ENCODE peak calls at places on chromosomes 6 and 20, in ten cellular contexts. I, S, R, A, C, Y, E, F, L and Z are unnamed samples.

GRCh38 chr20:10689385-10689784 is 15.6 kb upstream of the JAG1 start:
- DNase-seq in I (no peak), S (no peak), R (no peak), A (no peak), C (no peak), Y (no peak), E (no peak), F (no peak), L (no peak), Z (no peak)

GRCh38 chr6:39300739-39301138 is 13.5 kb downstream of the KCNK17 start:
- DNase-seq in I (no peak), S (no peak), R (no peak), A (no peak), C (no peak), Y (no peak), E (no peak), F (no peak), L (no peak), Z (no peak)

GRCh38 chr6:36052092-36052491 is 24.5 kb downstream of the MAPK14 start:
- DNase-seq in I (no peak), S (no peak), R (no peak), A (no peak), C (no peak), Y (no peak), E (no peak), F (no peak), L (no peak), Z (no peak)

GRCh38 chr6:40252531-40253258 is 318.4 kb upstream of the MOCS1 start:
- DNase-seq in I (no peak), S (no peak), R (no peak), A (no peak), C (no peak), Y (no peak), E (no peak), F (no peak), L (no peak), Z (no peak)

GRCh38 chr6:22421187-22421586 is 124.4 kb upstream of the PRL start:
- DNase-seq in I (no peak), S (peak), R (no peak), A (no peak), C (no peak), Y (no peak), E (no peak), F (peak), L (peak), Z (no peak)

GRCh38 chr6:52887912-52888535 is 21.5 kb downstream of the GSTA3 start:
- DNase-seq in I (peak), S (peak), R (no peak), A (no peak), C (no peak), Y (no peak), E (no peak), F (no peak), L (no peak), Z (no peak)

GRCh38 chr6:132730560-132730959 is 16.7 kb upstream of the VNN1 start:
- DNase-seq in I (peak), S (peak), R (no peak), A (no peak), C (no peak), Y (no peak), E (no peak), F (peak), L (no peak), Z (no peak)

GRCh38 chr6:4320860-4321259 is 185.5 kb upstream of the ECI2 start:
- DNase-seq in I (peak), S (peak), R (no peak), A (no peak), C (no peak), Y (peak), E (no peak), F (peak), L (peak), Z (no peak)

GRCh38 chr20:36491901-36492617 is 49.3 kb upstream of the MYL9 start:
- DNase-seq in I (peak), S (peak), R (peak), A (no peak), C (no peak), Y (peak), E (peak), F (no peak), L (peak), Z (peak)

GRCh38 chr6:104958178-104958520 is 1.2 kb downstream of the LIN28B start:
- DNase-seq in I (no peak), S (no peak), R (no peak), A (no peak), C (no peak), Y (no peak), E (no peak), F (no peak), L (no peak), Z (no peak)

GRCh38 chr6:15391500-15391899 is 145.6 kb downstream of the JARID2 start:
- DNase-seq in I (no peak), S (no peak), R (no peak), A (no peak), C (no peak), Y (no peak), E (no peak), F (no peak), L (no peak), Z (no peak)

GRCh38 chr6:144317736-144318135 is 32.6 kb downstream of the UTRN start:
- DNase-seq in I (no peak), S (no peak), R (no peak), A (no peak), C (no peak), Y (no peak), E (no peak), F (no peak), L (no peak), Z (no peak)

GRCh38 chr6:129673758-129674157 is 36.2 kb downstream of the ARHGAP18 start:
- DNase-seq in I (no peak), S (no peak), R (no peak), A (no peak), C (no peak), Y (no peak), E (no peak), F (no peak), L (no peak), Z (no peak)

GRCh38 chr6:89927788-89928565 is 33.7 kb downstream of the GJA10 start:
- DNase-seq in I (peak), S (peak), R (no peak), A (no peak), C (no peak), Y (no peak), E (no peak), F (no peak), L (no peak), Z (no peak)

GRCh38 chr20:63739129-63740069 is at the start of gene SLC2A4RG:
- DNase-seq in I (peak), S (peak), R (peak), A (peak), C (peak), Y (no peak), E (peak), F (no peak), L (peak), Z (peak)

GRCh38 chr6:111277819-111278218 is 190.5 kb downstream of the SLC16A10 start:
- DNase-seq in I (no peak), S (no peak), R (no peak), A (no peak), C (no peak), Y (no peak), E (no peak), F (no peak), L (no peak), Z (no peak)

GRCh38 chr20:60482201-60482600 is 524.0 kb downstream of the CDH26 start:
- DNase-seq in I (no peak), S (no peak), R (no peak), A (no peak), C (no peak), Y (no peak), E (no peak), F (no peak), L (no peak), Z (no peak)

GRCh38 chr20:52410746-52411317 is 219.3 kb upstream of the ZFP64 start:
- DNase-seq in I (no peak), S (no peak), R (no peak), A (no peak), C (no peak), Y (no peak), E (no peak), F (no peak), L (no peak), Z (no peak)

GRCh38 chr20:51563597-51564332 is 21.2 kb upstream of the NFATC2 start:
- DNase-seq in I (peak), S (peak), R (no peak), A (no peak), C (peak), Y (peak), E (no peak), F (peak), L (peak), Z (no peak)

GRCh38 chr20:52033313-52033712 is 158.3 kb downstream of the ZFP64 start:
- DNase-seq in I (peak), S (no peak), R (no peak), A (no peak), C (peak), Y (no peak), E (no peak), F (no peak), L (no peak), Z (no peak)

GRCh38 chr20:12180107-12180661 is 262.5 kb downstream of the BTBD3 start:
- DNase-seq in I (no peak), S (no peak), R (no peak), A (no peak), C (no peak), Y (no peak), E (no peak), F (no peak), L (no peak), Z (no peak)

GRCh38 chr6:158467923-158468322 is 92.0 kb upstream of the TMEM181 start:
- DNase-seq in I (no peak), S (no peak), R (no peak), A (no peak), C (peak), Y (no peak), E (no peak), F (no peak), L (no peak), Z (no peak)

GRCh38 chr6:161101517-161101916 is 109.9 kb downstream of the MAP3K4 start:
- DNase-seq in I (no peak), S (no peak), R (no peak), A (no peak), C (peak), Y (no peak), E (no peak), F (no peak), L (no peak), Z (no peak)

GRCh38 chr6:39076086-39076992 is 27.8 kb downstream of the GLP1R start:
- DNase-seq in I (no peak), S (no peak), R (no peak), A (no peak), C (no peak), Y (no peak), E (no peak), F (no peak), L (no peak), Z (no peak)

GRCh38 chr6:31898200-31899011 is 908 bp upstream of the EHMT2 start:
- DNase-seq in I (peak), S (peak), R (peak), A (no peak), C (peak), Y (no peak), E (peak), F (no peak), L (peak), Z (peak)

GRCh38 chr20:64246616-64247311 is 8.8 kb upstream of the PCMTD2 start:
- DNase-seq in I (no peak), S (no peak), R (no peak), A (peak), C (no peak), Y (no peak), E (no peak), F (no peak), L (no peak), Z (no peak)

GRCh38 chr6:128370072-128370471 is 150.3 kb downstream of the PTPRK start:
- DNase-seq in I (peak), S (peak), R (no peak), A (no peak), C (no peak), Y (peak), E (no peak), F (peak), L (peak), Z (no peak)
- TF ChIP-seq CTCF in I (no peak), S (no peak), R (no peak), A (no peak), C (no peak), Y (no peak), E (no peak), F (peak), L (no peak), Z (no peak)

DNA sequence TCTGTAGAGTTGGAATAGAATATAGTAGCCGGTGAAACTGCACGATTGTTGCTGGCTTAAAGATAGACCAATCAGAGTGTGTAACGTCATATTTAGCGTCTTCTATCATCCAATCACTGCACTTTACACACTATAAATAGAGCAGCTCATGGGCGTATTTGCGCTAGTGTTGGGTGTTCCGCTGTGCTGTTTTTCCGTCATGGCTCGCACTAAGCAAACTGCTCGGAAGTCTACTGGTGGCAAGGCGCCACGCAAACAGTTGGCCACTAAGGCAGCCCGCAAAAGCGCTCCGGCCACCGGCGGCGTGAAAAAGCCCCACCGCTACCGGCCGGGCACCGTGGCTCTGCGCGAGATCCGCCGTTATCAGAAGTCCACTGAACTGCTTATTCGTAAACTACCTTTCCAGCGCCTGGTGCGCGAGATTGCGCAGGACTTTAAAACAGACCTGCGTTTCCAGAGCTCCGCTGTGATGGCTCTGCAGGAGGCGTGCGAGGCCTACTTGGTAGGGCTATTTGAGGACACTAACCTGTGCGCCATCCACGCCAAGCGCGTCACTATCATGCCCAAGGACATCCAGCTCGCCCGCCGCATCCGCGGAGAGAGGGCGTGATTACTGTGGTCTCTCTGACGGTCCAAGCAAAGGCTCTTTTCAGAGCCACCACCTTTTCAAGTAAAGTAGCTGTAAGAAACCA is 57.8 kb downstream of the TRIM38 start:
- DNase-seq in I (peak), S (peak), R (peak), A (peak), C (peak), Y (peak), E (peak), F (peak), L (peak), Z (peak)
- TF ChIP-seq CTCF in I (no peak), S (no peak), R (no peak), A (no peak), C (no peak), Y (no peak), E (no peak), F (no peak), L (no peak), Z (no peak)

DNA sequence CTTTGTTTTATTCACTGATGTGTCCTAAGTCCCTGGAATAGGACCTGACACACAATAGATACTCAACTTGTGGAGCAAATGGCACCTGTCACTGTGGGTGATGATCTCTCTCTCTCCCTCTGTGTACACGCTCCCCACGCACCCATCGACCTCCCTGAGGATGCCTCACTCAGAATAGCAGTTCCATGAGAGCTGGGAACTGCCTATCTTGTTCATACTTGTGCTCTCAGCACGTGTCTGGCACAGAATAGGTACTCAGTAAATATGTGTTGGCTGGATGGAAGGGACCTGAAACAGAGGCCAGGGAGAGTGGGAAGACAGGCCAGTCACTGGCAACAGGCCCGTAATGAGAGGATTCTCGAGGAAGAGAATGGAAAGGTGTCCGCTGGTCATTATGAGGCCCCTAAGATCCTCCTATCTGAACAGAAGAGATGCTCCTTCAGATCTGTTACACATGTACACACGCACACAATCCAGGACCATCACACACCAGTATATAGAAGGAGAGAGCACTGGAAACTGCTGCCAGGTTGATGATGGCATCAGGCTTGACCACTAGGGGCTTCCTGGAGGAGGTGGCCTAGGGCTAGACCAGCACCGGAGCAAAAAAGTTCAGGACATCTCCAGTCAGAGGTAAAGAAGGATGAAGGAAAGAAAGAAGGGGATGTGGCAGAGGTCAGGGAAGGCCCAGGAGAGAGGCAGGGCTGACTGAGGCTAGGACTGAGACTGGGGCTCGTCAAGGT is 30.9 kb downstream of the VEGFA start:
- DNase-seq in I (no peak), S (no peak), R (no peak), A (no peak), C (peak), Y (no peak), E (no peak), F (no peak), L (no peak), Z (no peak)
- TF ChIP-seq CTCF in I (no peak), S (no peak), R (no peak), A (no peak), C (peak), Y (no peak), E (no peak), F (peak), L (no peak), Z (no peak)

GRCh38 chr6:95352064-95352463 is 225.3 kb upstream of the MANEA start:
- DNase-seq in I (no peak), S (no peak), R (no peak), A (no peak), C (no peak), Y (no peak), E (no peak), F (no peak), L (no peak), Z (no peak)
- TF ChIP-seq CTCF in I (peak), S (peak), R (no peak), A (no peak), C (peak), Y (no peak), E (no peak), F (no peak), L (no peak), Z (no peak)

DNA sequence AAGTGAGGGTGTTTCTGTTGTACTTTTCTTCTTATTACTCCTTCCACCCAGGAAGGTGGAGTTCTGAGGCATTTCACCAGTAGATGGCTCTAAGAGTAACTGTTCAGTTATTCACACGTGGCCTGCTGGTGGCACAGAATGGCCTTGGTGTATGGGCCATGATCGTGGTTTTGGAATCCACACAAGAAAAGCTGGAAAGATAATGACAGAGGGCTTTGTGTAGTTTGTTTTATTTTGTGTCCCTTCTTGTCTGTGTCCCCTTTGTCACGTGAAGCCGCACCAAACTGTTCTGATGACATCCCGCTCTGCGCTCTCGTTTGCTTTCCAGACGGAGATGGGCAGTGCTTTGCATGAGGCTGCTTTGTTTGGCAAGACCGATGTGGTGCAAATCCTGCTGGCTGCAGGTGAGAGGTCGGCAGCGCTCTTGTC is 93.4 kb downstream of the ANKS1A start:
- DNase-seq in I (no peak), S (peak), R (no peak), A (no peak), C (no peak), Y (no peak), E (no peak), F (peak), L (no peak), Z (no peak)
- TF ChIP-seq CTCF in I (peak), S (no peak), R (peak), A (no peak), C (peak), Y (peak), E (no peak), F (peak), L (no peak), Z (no peak)

GRCh38 chr20:20174089-20174835 is 121.9 kb downstream of the CFAP61 start:
- DNase-seq in I (no peak), S (no peak), R (no peak), A (no peak), C (peak), Y (no peak), E (no peak), F (no peak), L (no peak), Z (no peak)
- TF ChIP-seq CTCF in I (no peak), S (no peak), R (no peak), A (no peak), C (peak), Y (no peak), E (no peak), F (no peak), L (no peak), Z (no peak)